ENCODE peak calls at places on chromosome 1, in four cellular contexts. V is nucleus accumbens, H is progenitor cell of endocrine pancreas, L is Daoy. B is an unnamed sample.

GRCh38 chr1:168261390-168261789 is 19.3 kb upstream of the TBX19 start:
- DNase-seq in V (no peak), H (no peak), L (no peak), B (no peak)

GRCh38 chr1:14723401-14723800 is 124.9 kb downstream of the KAZN start:
- DNase-seq in V (no peak), H (no peak), L (no peak), B (no peak)

GRCh38 chr1:175130649-175131045 is 61.9 kb downstream of the KIAA0040 start:
- DNase-seq in V (no peak), H (no peak), L (no peak), B (no peak)

GRCh38 chr1:175232335-175232734 is 39.8 kb upstream of the KIAA0040 start:
- DNase-seq in V (no peak), H (no peak), L (no peak), B (no peak)

GRCh38 chr1:185608166-185608565 is 126.0 kb upstream of the HMCN1 start:
- DNase-seq in V (no peak), H (no peak), L (no peak), B (no peak)

GRCh38 chr1:165659581-165659895 is 28.5 kb downstream of the MGST3 start:
- DNase-seq in V (no peak), H (no peak), L (no peak), B (peak; percentile 72)

GRCh38 chr1:27574001-27574781 is 29.8 kb downstream of the AHDC1 start:
- DNase-seq in V (no peak), H (no peak), L (no peak), B (no peak)

GRCh38 chr1:77832889-77833288 is 53.4 kb downstream of the MIGA1 start:
- DNase-seq in V (no peak), H (no peak), L (peak; percentile 45), B (no peak)

GRCh38 chr1:225654277-225654597 is 1.3 kb upstream of the ENAH start:
- DNase-seq in V (no peak), H (no peak), L (peak; percentile 17), B (no peak)

GRCh38 chr1:10495942-10496341 is 21.2 kb downstream of the PEX14 start:
- DNase-seq in V (no peak), H (no peak), L (no peak), B (peak; percentile 67)

GRCh38 chr1:25626018-25626417 is 9.4 kb downstream of the MAN1C1 start:
- DNase-seq in V (no peak), H (no peak), L (no peak), B (no peak)

GRCh38 chr1:145979746-145980435 is 15.4 kb downstream of the POLR3GL start:
- DNase-seq in V (no peak), H (no peak), L (no peak), B (no peak)

GRCh38 chr1:235302143-235302542 is 25.8 kb downstream of the ARID4B start:
- DNase-seq in V (no peak), H (no peak), L (no peak), B (no peak)

GRCh38 chr1:153921080-153921802 is 1.5 kb downstream of the GATAD2B start:
- DNase-seq in V (no peak), H (no peak), L (no peak), B (no peak)

GRCh38 chr1:169148472-169149252 is 42.2 kb downstream of the ATP1B1 start:
- DNase-seq in V (no peak), H (no peak), L (no peak), B (no peak)

GRCh38 chr1:4133541-4133940 is 233.5 kb upstream of the C1orf174 start:
- DNase-seq in V (no peak), H (no peak), L (no peak), B (no peak)

GRCh38 chr1:111906111-111906510 is 83.4 kb downstream of the KCND3 start:
- DNase-seq in V (no peak), H (no peak), L (no peak), B (no peak)

GRCh38 chr1:22847709-22848108 is 125.0 kb downstream of the LACTBL1 start:
- DNase-seq in V (no peak), H (no peak), L (no peak), B (no peak)

GRCh38 chr1:232519186-232519585 is 110.7 kb downstream of the SIPA1L2 start:
- DNase-seq in V (no peak), H (no peak), L (no peak), B (no peak)

GRCh38 chr1:157580179-157580827 is 17.6 kb downstream of the FCRL4 start:
- DNase-seq in V (no peak), H (peak; percentile 33), L (peak; percentile 54), B (peak; percentile 77)

GRCh38 chr1:114340906-114341698 is 169.9 kb downstream of the TRIM33 start:
- DNase-seq in V (no peak), H (no peak), L (no peak), B (peak; percentile 7)

GRCh38 chr1:208528577-208529240 is 284.5 kb upstream of the PLXNA2 start:
- DNase-seq in V (peak; percentile 31), H (no peak), L (no peak), B (no peak)

GRCh38 chr1:83697220-83697619 is 301.7 kb downstream of the TTLL7 start:
- DNase-seq in V (no peak), H (no peak), L (no peak), B (no peak)

B was measured in islet precursor cell.